ENCODE peak calls at places on chromosomes 16 and 17, in eight cellular contexts. F is ovary, D is Peyer's patch, K is HCT116, G is A549, P is suprapubic skin, N is prostate gland, W is breast epithelium. Y is an unnamed sample.

GRCh38 chr16:10676284-10676683 is 18.4 kb downstream of the TEKT5 start:
- DNase-seq in N (no peak), D (no peak), P (no peak), G (no peak), W (no peak), F (no peak), K (no peak), Y (no peak)

GRCh38 chr17:55567240-55568216 is 56.3 kb upstream of the SMIM36 start:
- DNase-seq in P (no peak), G (no peak), N (no peak), K (no peak), D (no peak), W (no peak), F (peak; percentile 91), Y (peak; percentile 39)

GRCh38 chr17:44610871-44611270 is 45.4 kb upstream of the MEIOC start:
- DNase-seq in W (no peak), F (no peak), P (no peak), K (no peak), G (no peak), D (no peak), N (no peak), Y (peak; percentile 10)

GRCh38 chr17:46176975-46177374 is 16.3 kb downstream of the KANSL1 start:
- DNase-seq in F (no peak), K (no peak), G (no peak), D (no peak), N (no peak), W (no peak), P (no peak), Y (no peak)

GRCh38 chr17:79086609-79087427 is 12.2 kb downstream of the ENGASE start:
- DNase-seq in W (no peak), F (no peak), N (no peak), G (no peak), D (no peak), K (no peak), P (no peak), Y (no peak)

GRCh38 chr16:84048871-84049270 is 6.3 kb upstream of the SLC38A8 start:
- DNase-seq in W (no peak), K (no peak), F (no peak), G (no peak), N (no peak), D (peak; percentile 16), P (peak; percentile 37), Y (peak; percentile 32)

GRCh38 chr17:49996495-49997255 is 1.7 kb upstream of the DLX3 start:
- DNase-seq in W (no peak), G (peak; percentile 81), P (no peak), F (peak; percentile 61), N (peak; percentile 33), K (no peak), D (peak; percentile 74), Y (peak; percentile 58)

GRCh38 chr16:72909196-72909595 is 138.7 kb downstream of the ZFHX3 start:
- DNase-seq in G (no peak), W (no peak), D (no peak), F (no peak), N (no peak), K (no peak), P (no peak), Y (no peak)

GRCh38 chr17:4503283-4504005 is 4.8 kb downstream of the SPNS2 start:
- DNase-seq in P (no peak), D (no peak), W (no peak), F (no peak), N (no peak), K (no peak), G (no peak), Y (no peak)

GRCh38 chr17:82440377-82440981 is 10.1 kb downstream of the CYBC1 start:
- DNase-seq in K (no peak), G (no peak), W (no peak), N (no peak), D (no peak), F (no peak), P (peak; percentile 63), Y (no peak)
- TF ChIP-seq POLR2A in K (no peak), G (no peak), W (no peak), N (no peak), D (no peak), F (no peak), P (no peak), Y (no peak)

GRCh38 chr16:11759163-11759834 is 16.6 kb upstream of the TXNDC11 start:
- DNase-seq in K (no peak), W (no peak), N (no peak), D (no peak), F (no peak), P (no peak), G (no peak), Y (peak; percentile 71)
- H3K27ac ChIP-seq in K (no peak overlapping the region), W (peak overlapping the region; percentile 13), N (no peak overlapping the region), D (no peak overlapping the region), F (peak overlapping the region; percentile 31), P (no peak overlapping the region), G (no peak overlapping the region), Y (peak overlapping the region; percentile 73)

DNA sequence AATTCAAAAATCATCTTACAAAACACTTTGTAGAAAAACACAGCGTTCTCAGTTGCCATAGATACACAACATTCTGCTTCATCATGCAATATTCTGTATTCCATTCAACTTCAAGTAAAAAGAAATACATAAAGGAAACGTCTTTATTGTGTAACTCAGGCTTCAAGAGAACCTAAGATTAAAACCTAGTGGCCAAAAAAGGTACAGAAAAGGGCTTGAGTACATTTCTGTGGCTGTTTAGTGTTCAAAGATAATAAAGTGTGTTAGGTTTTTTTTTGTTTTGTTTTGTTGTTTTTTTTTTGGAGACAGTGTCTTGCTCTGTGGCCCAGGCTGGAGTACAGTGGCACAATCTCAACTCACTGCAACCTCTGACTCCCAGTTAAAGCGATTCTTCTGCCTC is 250.4 kb downstream of the CEP112 start:
- DNase-seq in F (no peak), P (no peak), G (no peak), K (no peak), N (no peak), W (no peak), D (no peak), Y (no peak)
- TF ChIP-seq CTCF in F (no peak), P (no peak), G (no peak), K (no peak), N (no peak), W (no peak), D (no peak), Y (no peak)

GRCh38 chr16:81254919-81255526 is 16.5 kb downstream of the BCO1 start:
- DNase-seq in G (no peak), F (no peak), K (no peak), P (no peak), D (no peak), N (no peak), W (no peak), Y (no peak)
- TF ChIP-seq POLR2A in G (no peak), F (no peak), K (no peak), P (no peak), D (no peak), N (no peak), W (no peak), Y (no peak)

GRCh38 chr16:4291699-4292098 is 18.9 kb upstream of the TFAP4 start:
- DNase-seq in F (no peak), D (no peak), K (no peak), P (no peak), W (no peak), G (no peak), N (no peak), Y (no peak)

GRCh38 chr16:4290236-4290830 is 17.5 kb upstream of the TFAP4 start:
- DNase-seq in F (no peak), W (no peak), G (peak; percentile 63), P (no peak), K (peak; percentile 88), D (no peak), N (no peak), Y (no peak)

GRCh38 chr16:4297480-4297879 is 18.4 kb upstream of the GLIS2 start:
- DNase-seq in K (no peak), G (no peak), F (no peak), D (no peak), N (no peak), W (no peak), P (no peak), Y (no peak)

GRCh38 chr16:4293822-4294457 is 21.1 kb upstream of the TFAP4 start:
- DNase-seq in W (no peak), N (peak; percentile 64), G (peak; percentile 50), D (no peak), K (no peak), P (no peak), F (peak; percentile 67), Y (peak; percentile 59)

GRCh38 chr16:4293181-4293716 is 20.4 kb upstream of the TFAP4 start:
- DNase-seq in F (no peak), G (no peak), D (no peak), W (no peak), K (no peak), P (no peak), N (no peak), Y (no peak)
- H3K27ac ChIP-seq in F (peak overlapping the region; percentile 49), G (peak overlapping the region; percentile 87), D (peak overlapping the region; percentile 10), W (no peak overlapping the region), K (no peak overlapping the region), P (no peak overlapping the region), N (no peak overlapping the region), Y (no peak overlapping the region)

GRCh38 chr17:82101767-82102679 is 4.0 kb upstream of the FASN start:
- DNase-seq in G (no peak), P (no peak), D (no peak), N (no peak), W (no peak), K (no peak), F (peak; percentile 32), Y (no peak)
- TF ChIP-seq CTCF in G (no peak), P (no peak), D (no peak), N (no peak), W (no peak), K (no peak), F (no peak), Y (no peak)

GRCh38 chr17:2704031-2704889 is 7.3 kb downstream of the CLUH start:
- DNase-seq in F (no peak), P (peak; percentile 60), W (no peak), N (no peak), K (no peak), G (no peak), D (no peak), Y (peak; percentile 12)

GRCh38 chr17:2703606-2704005 is 8.0 kb downstream of the CLUH start:
- DNase-seq in K (no peak), P (peak; percentile 53), G (no peak), D (peak; percentile 22), F (no peak), W (no peak), N (no peak), Y (no peak)

GRCh38 chr17:2704890-2705248 is 6.7 kb downstream of the CLUH start:
- DNase-seq in G (no peak), F (no peak), K (no peak), N (no peak), W (no peak), P (peak; percentile 43), D (peak; percentile 42), Y (no peak)

GRCh38 chr17:2705888-2706795 is 5.4 kb downstream of the CLUH start:
- DNase-seq in G (no peak), D (peak; percentile 44), N (no peak), P (peak; percentile 48), K (no peak), W (no peak), F (no peak), Y (no peak)

DNA sequence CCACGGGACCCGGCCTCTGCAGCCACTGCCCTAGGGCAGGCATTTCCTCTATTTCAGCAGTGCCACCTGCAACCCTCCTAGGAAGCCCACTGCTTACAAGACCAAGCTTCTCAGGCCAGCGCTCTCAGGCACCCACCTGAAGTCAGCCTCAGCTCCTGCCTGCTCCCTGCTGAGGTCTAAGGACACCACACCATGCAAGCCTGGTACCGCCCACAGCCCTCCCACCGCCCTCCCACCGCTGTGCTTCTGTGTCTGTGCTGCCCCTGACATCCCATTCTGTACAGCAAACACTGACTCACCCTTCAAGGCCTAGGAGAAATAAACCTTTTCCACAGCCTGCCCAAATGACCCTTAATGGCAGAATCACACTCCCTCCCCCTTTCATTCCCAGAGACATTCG is 6.3 kb downstream of the CLUH start:
- DNase-seq in K (no peak), W (no peak), G (no peak), P (peak; percentile 55), D (peak; percentile 37), F (no peak), N (no peak), Y (no peak)
- TF ChIP-seq POLR2A in K (no peak), W (no peak), G (no peak), P (no peak), D (no peak), F (no peak), N (no peak), Y (no peak)

Y was measured in body of pancreas.